ENCODE peak calls at places on chromosomes 7 and 10, in four cellular contexts. I, Q, X and O are unnamed samples.

GRCh38 chr7:46311951-46312350 is 390.9 kb upstream of the IGFBP3 start:
- DNase-seq in Q (no peak), X (no peak), I (no peak), O (no peak)

GRCh38 chr10:33288127-33288526 is 46.3 kb downstream of the NRP1 start:
- DNase-seq in X (no peak), Q (no peak), I (no peak), O (no peak)

GRCh38 chr7:84790873-84791272 is 396.0 kb downstream of the SEMA3D start:
- DNase-seq in X (no peak), I (no peak), Q (no peak), O (no peak)

GRCh38 chr7:30466266-30466665 is 12.3 kb downstream of the NOD1 start:
- DNase-seq in X (no peak), I (no peak), Q (no peak), O (peak; percentile 22)

GRCh38 chr7:99422091-99422624 is 13.4 kb downstream of the BUD31 start:
- DNase-seq in I (no peak), Q (no peak), X (no peak), O (no peak)

GRCh38 chr7:45147858-45148652 is 9.5 kb upstream of the RAMP3 start:
- DNase-seq in X (no peak), I (no peak), Q (no peak), O (no peak)

GRCh38 chr10:73159038-73159648 is 8.7 kb downstream of the ECD start:
- DNase-seq in Q (peak; percentile 54), I (peak; percentile 57), X (peak; percentile 41), O (peak; percentile 66)

GRCh38 chr7:75642810-75643486 is 95.8 kb downstream of the HIP1 start:
- DNase-seq in X (peak; percentile 73), I (peak; percentile 83), Q (peak; percentile 75), O (peak; percentile 81)

GRCh38 chr10:15558136-15558535 is 161.6 kb downstream of the ITGA8 start:
- DNase-seq in Q (no peak), I (no peak), X (no peak), O (no peak)

GRCh38 chr7:33604015-33604414 is 301.3 kb upstream of the BMPER start:
- DNase-seq in X (no peak), Q (no peak), I (no peak), O (no peak)